ENCODE peak calls at places on chromosomes 2 and 18, in four cellular contexts. R, M, P and V are unnamed samples.

GRCh38 chr2:216679658-216680024 is 15.7 kb downstream of the IGFBP5 start:
- DNase-seq in R (no peak), M (no peak), P (no peak), V (no peak)

GRCh38 chr2:69210386-69210785 is 176.6 kb downstream of the GFPT1 start:
- DNase-seq in R (no peak), M (peak; percentile 47), P (no peak), V (no peak)

GRCh38 chr18:60113396-60113795 is 213.6 kb downstream of the PMAIP1 start:
- DNase-seq in R (no peak), M (no peak), P (no peak), V (no peak)

GRCh38 chr2:200026838-200027237 is 71.5 kb downstream of the MAIP1 start:
- DNase-seq in R (no peak), M (peak; percentile 72), P (no peak), V (no peak)

GRCh38 chr2:62439425-62439824 is 66.6 kb downstream of the TMEM17 start:
- DNase-seq in R (no peak), M (no peak), P (no peak), V (no peak)

GRCh38 chr18:7616661-7617060 is 49.5 kb downstream of the PTPRM start:
- DNase-seq in R (no peak), M (peak; percentile 72), P (no peak), V (no peak)

GRCh38 chr2:8064608-8065007 is 617.2 kb upstream of the ID2 start:
- DNase-seq in R (no peak), M (no peak), P (no peak), V (no peak)

GRCh38 chr18:24868760-24869237 is 408.4 kb downstream of the HRH4 start:
- DNase-seq in R (no peak), M (peak; percentile 45), P (no peak), V (peak; percentile 86)

GRCh38 chr2:105296017-105296611 is 33.4 kb downstream of the TGFBRAP1 start:
- DNase-seq in R (no peak), M (no peak), P (no peak), V (peak; percentile 72)

GRCh38 chr2:46776687-46777327 is 138.8 kb downstream of the MCFD2 start:
- DNase-seq in R (peak; percentile 34), M (peak; percentile 79), P (peak; percentile 68), V (peak; percentile 2)

GRCh38 chr18:46239998-46240397 is 135.8 kb downstream of the HAUS1 start:
- DNase-seq in R (no peak), M (no peak), P (no peak), V (no peak)

GRCh38 chr2:71358931-71359671 is 27.5 kb downstream of the ZNF638 start:
- DNase-seq in R (no peak), M (peak; percentile 87), P (peak; percentile 36), V (no peak)

GRCh38 chr2:32874931-32875330 is 71.8 kb upstream of the LTBP1 start:
- DNase-seq in R (no peak), M (no peak), P (no peak), V (no peak)

GRCh38 chr2:46645681-46646162 is 166.4 kb downstream of the TMEM247 start:
- DNase-seq in R (peak; percentile 32), M (peak; percentile 83), P (peak; percentile 80), V (no peak)

GRCh38 chr2:16207611-16208010 is 267.3 kb downstream of the MYCN start:
- DNase-seq in R (no peak), M (no peak), P (no peak), V (no peak)

GRCh38 chr2:16204791-16205620 is 264.7 kb downstream of the MYCN start:
- DNase-seq in R (no peak), M (no peak), P (no peak), V (no peak)

GRCh38 chr2:16205631-16206030 is 265.3 kb downstream of the MYCN start:
- DNase-seq in R (no peak), M (no peak), P (no peak), V (no peak)

GRCh38 chr2:16207151-16207550 is 266.8 kb downstream of the MYCN start:
- DNase-seq in R (no peak), M (no peak), P (no peak), V (no peak)

DNA sequence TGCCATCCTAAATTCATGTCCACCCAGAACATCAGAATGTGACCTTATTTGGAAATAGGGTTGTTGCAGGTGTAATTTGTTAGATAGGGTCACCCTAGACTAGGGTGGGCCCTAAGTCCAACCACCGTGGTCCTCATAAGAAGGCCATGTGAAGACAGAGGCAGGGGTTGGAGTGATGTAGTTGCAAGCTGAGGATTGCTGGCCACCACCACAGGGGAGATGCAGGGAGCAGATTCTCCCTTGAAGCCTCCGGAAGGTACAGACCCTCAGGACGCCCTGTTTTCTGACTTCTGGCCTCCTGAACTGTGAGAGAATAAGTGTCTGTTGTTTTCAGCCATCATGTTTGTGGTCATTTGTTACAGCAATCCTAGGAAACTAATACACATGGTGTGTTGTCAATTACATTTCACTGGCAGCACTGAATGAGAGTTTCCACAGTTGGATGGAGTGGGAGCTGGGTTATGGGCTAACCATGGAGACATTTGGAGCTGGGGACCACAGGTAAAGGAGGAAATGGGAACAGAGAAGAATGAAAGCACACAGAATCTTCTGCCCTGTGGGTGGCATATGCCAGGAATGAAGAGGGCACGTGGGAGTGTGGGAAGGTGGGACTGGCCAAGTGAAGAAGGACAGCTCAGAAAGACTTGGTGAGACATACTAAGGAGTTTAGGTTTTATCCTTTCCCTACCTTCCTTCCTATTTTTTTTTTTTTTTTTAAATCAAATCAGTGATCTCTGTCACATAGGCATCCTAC is 266.0 kb downstream of the MYCN start:
- DNase-seq in R (no peak), M (no peak), P (no peak), V (no peak)
- H3K4me3 ChIP-seq in R (no peak overlapping the region), M (no peak overlapping the region), P (no peak overlapping the region), V (no peak overlapping the region)

DNA sequence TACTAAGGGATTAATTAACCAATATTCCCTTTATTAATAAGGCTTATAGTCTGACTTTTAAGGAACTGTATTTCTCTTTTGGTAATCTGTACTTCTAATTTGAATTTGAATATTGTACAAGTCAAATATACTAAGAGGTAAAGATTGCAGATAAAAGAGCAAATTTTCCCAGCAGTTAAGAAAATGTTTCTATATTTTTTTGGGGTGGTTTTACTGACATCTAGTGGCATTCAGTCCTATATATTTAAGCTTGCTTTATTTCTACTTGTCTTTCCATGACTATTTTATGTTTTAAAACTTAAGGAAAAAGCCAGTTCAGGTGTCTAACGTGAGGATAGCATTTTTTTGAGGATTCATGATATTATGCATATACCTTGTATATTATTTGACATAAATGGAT is 41.6 kb downstream of the TDRD15 start:
- DNase-seq in R (no peak), M (no peak), P (no peak), V (no peak)
- TF ChIP-seq CTCF in R (peak; percentile 52), M (peak; percentile 5), P (no peak), V (peak; percentile 16)

DNA sequence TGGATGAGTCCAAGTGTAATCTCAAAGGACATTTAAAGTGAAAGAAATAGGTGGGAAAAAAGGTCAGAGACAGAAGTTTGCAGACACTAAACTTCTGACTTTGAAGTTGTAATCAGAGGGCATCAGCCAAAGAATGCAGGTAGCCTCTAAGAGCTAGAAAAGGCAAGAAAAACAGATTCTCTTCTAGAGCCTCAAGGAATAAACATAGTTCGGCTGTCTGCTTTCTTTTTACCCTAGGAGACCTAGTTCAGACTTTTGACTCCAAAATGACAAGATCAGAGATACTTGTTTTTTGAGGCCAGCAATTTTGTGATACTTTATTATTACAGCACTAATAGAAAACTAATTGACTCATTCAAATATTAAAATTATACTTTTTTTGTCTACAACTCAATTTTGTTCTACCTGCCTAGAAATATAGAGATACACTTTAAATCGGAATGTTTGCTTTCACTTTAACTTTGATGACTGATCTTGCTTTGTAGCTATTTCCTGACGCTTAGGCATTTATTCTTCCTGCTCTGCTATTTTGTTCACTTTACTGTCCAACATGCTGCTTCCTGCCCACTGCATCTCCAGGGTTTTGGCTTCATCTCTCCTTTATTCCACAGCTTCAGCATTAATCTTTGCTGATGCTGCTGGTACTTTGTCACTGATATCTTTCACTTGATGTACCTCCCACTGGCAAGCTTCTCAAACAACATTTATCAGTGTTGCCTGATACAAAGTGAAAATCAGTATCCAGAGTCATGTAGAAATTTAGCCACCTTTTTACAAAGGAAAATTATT is 272.5 kb downstream of the DSEL start:
- DNase-seq in R (no peak), M (peak; percentile 30), P (peak; percentile 1), V (no peak)
- H3K4me3 ChIP-seq in R (no peak overlapping the region), M (peak overlapping the region; percentile 31), P (peak overlapping the region; percentile 2), V (no peak overlapping the region)

GRCh38 chr18:28005164-28005563 is 171.8 kb downstream of the CDH2 start:
- DNase-seq in R (no peak), M (no peak), P (no peak), V (no peak)
- TF ChIP-seq CTCF in R (no peak), M (no peak), P (no peak), V (no peak)

GRCh38 chr2:39418491-39418890 is 18.6 kb downstream of the MAP4K3 start:
- DNase-seq in R (no peak), M (no peak), P (no peak), V (no peak)

GRCh38 chr2:39422700-39423099 is 14.4 kb downstream of the MAP4K3 start:
- DNase-seq in R (no peak), M (no peak), P (no peak), V (no peak)

GRCh38 chr2:39416172-39416571 is 20.9 kb downstream of the MAP4K3 start:
- DNase-seq in R (no peak), M (peak; percentile 76), P (no peak), V (no peak)

GRCh38 chr2:39421354-39421753 is 15.7 kb downstream of the MAP4K3 start:
- DNase-seq in R (no peak), M (no peak), P (no peak), V (no peak)

GRCh38 chr2:39419282-39420223 is 17.5 kb downstream of the MAP4K3 start:
- DNase-seq in R (no peak), M (no peak), P (no peak), V (no peak)
- H3K4me3 ChIP-seq in R (no peak overlapping the region), M (no peak overlapping the region), P (no peak overlapping the region), V (no peak overlapping the region)